ENCODE peak calls at places on chromosomes 12 and 14, in seven cellular contexts. P is EL, M is aorta, B is NCI-H1694, Q is NCI-H2107, X is GM23248, L is neural crest cell. F is an unnamed sample.
A peak's percentile ranks its signal among the peaks of the same experiment; 100 is the strongest.

GRCh38 chr12:22282283-22282682 is 52.2 kb downstream of the ST8SIA1 start:
- DNase-seq in L (no peak), X (peak; percentile 92), M (no peak), Q (no peak), P (peak; percentile 84), B (no peak), F (no peak)

GRCh38 chr14:76760331-76761197 is 704 bp upstream of the VASH1 start:
- DNase-seq in M (peak; percentile 63), B (no peak), P (no peak), Q (no peak), X (no peak), L (peak; percentile 0), F (no peak)

GRCh38 chr14:22265319-22266140 is 323.5 kb downstream of the DAD1 start:
- DNase-seq in B (no peak), Q (no peak), M (no peak), P (no peak), X (no peak), L (no peak), F (no peak)

GRCh38 chr12:104329697-104330096 is 26.2 kb downstream of the EID3 start:
- DNase-seq in X (no peak), Q (no peak), B (no peak), L (no peak), M (no peak), P (no peak), F (no peak)

GRCh38 chr14:50865677-50866076 is 6.2 kb upstream of the ABHD12B start:
- DNase-seq in M (no peak), L (no peak), P (peak; percentile 23), X (peak; percentile 34), B (no peak), Q (no peak), F (no peak)

GRCh38 chr12:105409286-105409685 is 78.8 kb downstream of the C12orf75 start:
- DNase-seq in X (no peak), M (no peak), B (no peak), L (no peak), Q (no peak), P (no peak), F (no peak)

GRCh38 chr12:88895634-88896033 is 315.4 kb upstream of the KITLG start:
- DNase-seq in B (no peak), M (no peak), P (peak; percentile 14), L (no peak), Q (no peak), X (no peak), F (no peak)

GRCh38 chr12:4505381-4505986 is 33.2 kb upstream of the RAD51AP1 start:
- DNase-seq in L (no peak), X (peak; percentile 51), Q (no peak), B (no peak), P (peak; percentile 55), M (no peak), F (no peak)

GRCh38 chr12:46332260-46332659 is 40.3 kb downstream of the SLC38A2 start:
- DNase-seq in X (peak; percentile 62), B (no peak), M (no peak), L (no peak), P (peak; percentile 88), Q (no peak), F (no peak)

GRCh38 chr14:105466491-105467248 is 8.0 kb upstream of the CRIP2 start:
- DNase-seq in Q (no peak), P (no peak), X (no peak), M (no peak), B (no peak), L (no peak), F (no peak)

GRCh38 chr12:94980577-94980976 is 22.9 kb downstream of the NDUFA12 start:
- DNase-seq in X (peak; percentile 39), Q (no peak), P (no peak), L (no peak), M (no peak), B (peak; percentile 9), F (peak; percentile 44)

GRCh38 chr14:96980835-96981234 is 183.7 kb downstream of the VRK1 start:
- DNase-seq in L (no peak), P (no peak), X (no peak), Q (no peak), B (no peak), M (no peak), F (no peak)

GRCh38 chr12:15928345-15928744 is 17.2 kb downstream of the DERA start:
- DNase-seq in P (peak; percentile 96), M (no peak), L (no peak), Q (no peak), X (peak; percentile 92), B (no peak), F (no peak)